ENCODE peak calls at places on chromosomes 16 and 17, in four cellular contexts. M is HCT116, D is IMR-90, J is H9. V is an unnamed sample.

GRCh38 chr16:62700456-62701280 is 664.4 kb upstream of the CDH8 start:
- DNase-seq in M (no peak), D (no peak), J (no peak), V (no peak)

GRCh38 chr16:4606354-4606753 is 8.3 kb downstream of the UBALD1 start:
- DNase-seq in M (no peak), D (no peak), J (no peak), V (no peak)

GRCh38 chr16:23843143-23843542 is 7.4 kb downstream of the PRKCB start:
- DNase-seq in M (no peak), D (no peak), J (no peak), V (no peak)

GRCh38 chr16:68800257-68800875 is 43.0 kb upstream of the TANGO6 start:
- DNase-seq in M (peak; percentile 62), D (peak; percentile 83), J (peak; percentile 83), V (peak; percentile 93)

GRCh38 chr16:10776280-10776679 is 32.6 kb downstream of the NUBP1 start:
- DNase-seq in M (no peak), D (no peak), J (no peak), V (no peak)

GRCh38 chr16:54594646-54595381 is 308.2 kb upstream of the IRX3 start:
- DNase-seq in M (no peak), D (no peak), J (no peak), V (peak; percentile 56)

GRCh38 chr17:33436321-33436720 is 143.2 kb upstream of the ASIC2 start:
- DNase-seq in M (no peak), D (peak; percentile 9), J (no peak), V (no peak)

GRCh38 chr17:29039764-29040598 is 3.0 kb upstream of the PIPOX start:
- DNase-seq in M (no peak), D (peak; percentile 80), J (no peak), V (peak; percentile 85)

GRCh38 chr17:58189436-58190146 is 2.9 kb upstream of the EPX start:
- DNase-seq in M (peak; percentile 47), D (peak; percentile 81), J (no peak), V (no peak)

GRCh38 chr17:77319211-77320031 is 178.7 kb downstream of the SEC14L1 start:
- DNase-seq in M (peak; percentile 85), D (peak; percentile 86), J (peak; percentile 78), V (peak; percentile 86)

GRCh38 chr16:31262084-31262483 is 2.3 kb downstream of the ITGAM start:
- DNase-seq in M (no peak), D (no peak), J (no peak), V (no peak)

GRCh38 chr16:66740533-66740932 is 10.9 kb downstream of the DYNC1LI2 start:
- DNase-seq in M (no peak), D (no peak), J (no peak), V (no peak)

GRCh38 chr16:79691001-79691400 is 90.5 kb upstream of the MAF start:
- DNase-seq in M (no peak), D (no peak), J (no peak), V (no peak)

GRCh38 chr17:2362016-2362415 is 24.7 kb downstream of the SGSM2 start:
- DNase-seq in M (no peak), D (no peak), J (no peak), V (no peak)

GRCh38 chr17:2362416-2362815 is 25.1 kb downstream of the SGSM2 start:
- DNase-seq in M (no peak), D (no peak), J (no peak), V (no peak)

GRCh38 chr17:2364132-2365116 is 27.1 kb downstream of the SGSM2 start:
- DNase-seq in M (no peak), D (no peak), J (no peak), V (no peak)

GRCh38 chr17:2362881-2363280 is 25.6 kb downstream of the SGSM2 start:
- DNase-seq in M (no peak), D (no peak), J (no peak), V (no peak)

DNA sequence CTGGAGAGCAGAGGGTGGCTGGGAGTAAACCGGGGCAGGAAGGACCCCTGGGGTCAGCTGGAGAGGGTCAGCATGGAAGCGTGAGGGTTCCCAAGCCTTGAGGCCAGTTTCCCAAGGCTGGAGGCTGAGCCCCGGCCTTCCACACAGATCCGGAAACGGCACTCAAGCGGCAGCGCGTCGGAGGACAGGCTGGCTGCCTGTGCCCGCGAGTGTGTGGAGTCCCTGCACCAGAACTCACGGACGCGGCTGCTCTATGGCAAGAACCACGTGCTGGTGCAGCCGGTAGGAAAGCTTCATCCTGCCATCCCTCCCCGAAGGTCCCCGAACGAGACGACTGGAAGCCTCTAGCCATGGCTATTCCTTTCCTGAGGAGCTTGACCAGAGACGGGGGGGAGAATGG is 26.0 kb downstream of the SGSM2 start:
- DNase-seq in M (no peak), D (no peak), J (no peak), V (no peak)
- TF ChIP-seq CTCF in M (no peak), D (no peak), J (no peak), V (no peak)

DNA sequence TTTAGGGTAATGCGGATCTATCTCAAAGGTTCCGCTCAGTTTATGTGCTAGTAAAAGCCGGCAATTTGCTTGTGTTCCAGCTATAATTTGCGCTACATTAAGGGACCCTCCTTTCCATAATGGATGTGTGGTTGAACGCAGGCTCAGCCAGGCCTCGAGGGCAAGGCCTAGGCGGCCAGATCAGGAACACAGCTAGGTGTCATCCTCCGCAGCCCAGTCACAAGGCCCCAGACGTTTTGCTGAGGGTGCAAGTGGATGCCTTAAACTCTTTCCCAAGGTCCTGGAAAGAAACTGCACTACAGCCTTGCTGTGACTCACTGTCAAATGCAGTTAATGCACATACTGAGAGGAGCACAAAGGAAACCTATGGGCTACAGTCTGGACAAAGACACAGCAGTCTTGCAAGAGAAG is 132.1 kb upstream of the HS3ST2 start:
- DNase-seq in M (no peak), D (no peak), J (no peak), V (no peak)
- H3K9ac ChIP-seq in M (no peak overlapping the region), D (no peak overlapping the region), J (no peak overlapping the region), V (no peak overlapping the region)

GRCh38 chr17:17414316-17414937 is 62.4 kb upstream of the MED9 start:
- DNase-seq in M (no peak), D (peak; percentile 80), J (no peak), V (no peak)

GRCh38 chr17:17413215-17413792 is 63.5 kb upstream of the MED9 start:
- DNase-seq in M (no peak), D (no peak), J (no peak), V (no peak)

GRCh38 chr17:17412331-17412730 is 64.5 kb upstream of the MED9 start:
- DNase-seq in M (no peak), D (peak; percentile 82), J (no peak), V (no peak)

GRCh38 chr17:17415006-17415405 is 61.8 kb upstream of the MED9 start:
- DNase-seq in M (no peak), D (peak; percentile 19), J (no peak), V (no peak)

GRCh38 chr17:17413821-17414220 is 63.0 kb upstream of the MED9 start:
- DNase-seq in M (no peak), D (no peak), J (no peak), V (no peak)
- TF ChIP-seq CTCF in M (no peak), D (no peak), J (no peak), V (no peak)

DNA sequence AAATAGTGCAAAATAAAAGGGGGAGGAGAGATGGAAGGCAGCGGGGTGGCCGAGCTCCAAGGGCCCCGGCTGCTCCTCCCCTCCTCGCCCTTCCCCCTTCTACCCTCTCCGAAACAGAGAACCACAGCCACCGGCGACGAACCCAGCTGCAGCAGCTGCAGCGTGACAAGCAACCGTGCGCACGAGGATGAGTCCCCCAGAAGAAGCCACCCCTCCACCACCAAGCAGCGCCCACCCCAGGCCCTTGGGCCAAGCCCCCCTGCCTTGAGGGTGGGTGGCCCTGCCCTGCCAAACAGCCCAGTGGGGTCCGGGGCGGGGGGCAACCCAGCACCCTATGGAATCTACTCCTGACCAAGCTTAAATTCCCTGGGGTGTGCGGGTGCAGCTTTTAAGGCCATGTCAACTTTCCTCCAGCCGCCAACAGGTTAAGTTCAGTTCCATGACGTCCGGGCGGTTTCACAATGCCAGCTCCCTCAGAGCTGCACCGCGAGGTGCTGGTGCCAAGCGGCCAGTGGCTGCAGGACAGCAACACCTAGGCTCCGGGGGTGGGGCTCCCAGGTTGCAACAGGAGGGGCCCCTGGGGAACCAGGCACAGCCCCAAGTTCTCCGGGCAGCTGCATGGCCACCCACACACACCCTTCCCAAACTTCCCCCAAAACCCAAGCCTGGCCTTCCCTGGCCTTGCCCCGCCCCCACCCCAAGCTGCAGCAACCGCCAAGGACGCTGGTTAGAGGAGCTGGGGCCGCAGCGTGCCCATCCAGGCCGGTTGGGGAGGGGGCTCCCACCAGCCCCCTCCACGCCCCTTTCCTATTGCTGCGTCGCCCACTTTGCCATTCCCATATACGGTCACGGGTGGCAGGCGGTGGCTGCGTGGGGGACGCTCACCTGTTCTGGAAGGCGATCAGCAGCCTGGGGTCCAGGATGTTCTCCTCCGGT is 2.0 kb downstream of the CBX4 start:
- DNase-seq in M (peak; percentile 62), D (peak; percentile 74), J (peak; percentile 88), V (peak; percentile 92)
- H3K9ac ChIP-seq in M (peak overlapping the region; percentile 79), D (peak overlapping the region; percentile 90), J (no peak overlapping the region), V (no peak overlapping the region)

DNA sequence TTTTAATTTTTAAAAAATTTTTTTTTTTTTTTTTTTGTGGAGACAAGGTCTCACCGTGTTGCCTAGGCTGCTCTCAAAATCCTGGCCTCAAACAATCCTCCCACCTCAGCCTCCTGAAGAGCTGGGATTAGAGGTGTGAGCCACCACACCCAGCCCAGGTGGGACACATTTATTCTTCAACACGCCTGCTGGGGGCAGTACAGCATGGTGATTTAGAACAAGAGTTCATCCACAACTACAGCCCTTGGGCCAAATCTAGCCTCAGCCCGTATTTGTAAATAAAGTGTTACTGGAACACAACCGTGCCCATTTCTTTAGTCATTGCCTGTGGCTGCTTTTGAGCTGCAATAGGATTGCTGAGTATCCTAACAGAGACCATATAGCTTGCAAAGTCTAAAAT is 92.8 kb downstream of the KATNIP start:
- DNase-seq in M (peak; percentile 7), D (peak; percentile 21), J (peak; percentile 45), V (peak; percentile 70)
- TF ChIP-seq CTCF in M (peak; percentile 54), D (peak; percentile 32), J (peak; percentile 59), V (peak; percentile 61)

V was measured in endodermal cell.